ENCODE peak calls at places on chromosomes 11 and 22, in four cellular contexts. L is fibroblast of mammary gland, S is keratinocyte, A is psoas muscle. F is an unnamed sample.

GRCh38 chr11:64924910-64925284 is 408 bp downstream of the PPP2R5B start:
- DNase-seq in L (no peak), S (no peak), A (no peak), F (no peak)

GRCh38 chr11:19728436-19728835 is 15.8 kb downstream of the NAV2 start:
- DNase-seq in A (no peak), S (no peak), L (peak), F (peak)

GRCh38 chr11:59175104-59175503 is 3.2 kb downstream of the DTX4 start:
- DNase-seq in S (no peak), A (no peak), L (no peak), F (no peak)

GRCh38 chr11:122979103-122979814 is 2.4 kb downstream of the BSX start:
- DNase-seq in L (no peak), S (no peak), A (no peak), F (no peak)

GRCh38 chr11:7019500-7020182 is 505 bp downstream of the ZNF214 start:
- DNase-seq in L (peak), A (peak), S (no peak), F (peak)

GRCh38 chr11:104997288-104997687 is 25.7 kb downstream of the CASP5 start:
- DNase-seq in L (peak), A (no peak), S (no peak), F (peak)

GRCh38 chr22:20408891-20409290 is 14.9 kb downstream of the ZNF74 start:
- DNase-seq in S (no peak), A (no peak), L (no peak), F (no peak)

GRCh38 chr22:43404673-43405385 is 7.0 kb upstream of the MPPED1 start:
- DNase-seq in S (peak), A (no peak), L (no peak), F (no peak)

GRCh38 chr11:59102259-59102765 is 4.7 kb upstream of the FAM111B start:
- DNase-seq in S (no peak), L (peak), A (peak), F (peak)

GRCh38 chr11:91978747-91979146 is 245.9 kb upstream of the FAT3 start:
- DNase-seq in A (no peak), L (no peak), S (no peak), F (no peak)

GRCh38 chr11:92707173-92707619 is 262.3 kb upstream of the MTNR1B start:
- DNase-seq in A (no peak), L (no peak), S (peak), F (no peak)

GRCh38 chr11:115112779-115113178 is 391.4 kb downstream of the CADM1 start:
- DNase-seq in S (no peak), A (no peak), L (no peak), F (no peak)

GRCh38 chr22:26461188-26461810 is 22.3 kb downstream of the HPS4 start:
- DNase-seq in A (peak), L (peak), S (no peak), F (peak)

GRCh38 chr22:22910272-22911240 is 22.9 kb downstream of the IGLL5 start:
- DNase-seq in L (no peak), S (no peak), A (no peak), F (no peak)

GRCh38 chr11:20043992-20044391 is 116.3 kb downstream of the DBX1 start:
- DNase-seq in A (no peak), S (no peak), L (no peak), F (no peak)

GRCh38 chr11:42960521-42961088 is 351.2 kb upstream of the API5 start:
- DNase-seq in S (no peak), A (no peak), L (no peak), F (no peak)

GRCh38 chr11:69588270-69588669 is 52.7 kb upstream of the CCND1 start:
- DNase-seq in A (no peak), L (peak), S (peak), F (peak)
- TF ChIP-seq CTCF in A (no peak), L (peak), S (peak), F (peak)

GRCh38 chr11:73322986-73323306 is 14.9 kb downstream of the ARHGEF17 start:
- DNase-seq in S (no peak), L (no peak), A (no peak), F (no peak)
- H3K4me3 ChIP-seq in S (no peak), L (no peak), A (no peak), F (no peak)

GRCh38 chr22:46390652-46391301 is 55.3 kb downstream of the TRMU start:
- DNase-seq in L (peak), S (no peak), A (peak), F (peak)
- TF ChIP-seq CTCF in L (peak), S (peak), A (peak), F (peak)

DNA sequence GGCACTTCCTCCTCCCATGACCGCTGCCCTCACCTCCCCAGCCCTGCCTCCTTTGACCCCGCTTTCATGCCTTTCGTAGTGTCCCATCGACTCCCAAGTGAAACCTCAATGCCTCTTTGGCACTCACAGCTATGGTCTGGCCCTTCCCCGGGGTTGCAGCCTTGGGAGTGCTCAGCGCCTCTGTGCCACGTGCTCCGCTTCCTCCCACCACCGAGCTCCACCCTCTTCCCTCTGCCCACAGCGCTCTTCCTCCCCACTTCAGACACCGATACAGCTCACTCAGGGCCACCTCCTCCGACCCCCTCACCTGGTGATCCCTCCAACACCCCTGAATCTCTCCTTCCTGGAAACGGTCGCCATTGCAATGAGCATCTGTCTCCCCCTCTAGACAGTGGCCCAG is 16.6 kb upstream of the SCGB1A1 start:
- DNase-seq in A (peak), L (peak), S (no peak), F (peak)
- H3K4me3 ChIP-seq in A (no peak), L (no peak), S (no peak), F (no peak)

DNA sequence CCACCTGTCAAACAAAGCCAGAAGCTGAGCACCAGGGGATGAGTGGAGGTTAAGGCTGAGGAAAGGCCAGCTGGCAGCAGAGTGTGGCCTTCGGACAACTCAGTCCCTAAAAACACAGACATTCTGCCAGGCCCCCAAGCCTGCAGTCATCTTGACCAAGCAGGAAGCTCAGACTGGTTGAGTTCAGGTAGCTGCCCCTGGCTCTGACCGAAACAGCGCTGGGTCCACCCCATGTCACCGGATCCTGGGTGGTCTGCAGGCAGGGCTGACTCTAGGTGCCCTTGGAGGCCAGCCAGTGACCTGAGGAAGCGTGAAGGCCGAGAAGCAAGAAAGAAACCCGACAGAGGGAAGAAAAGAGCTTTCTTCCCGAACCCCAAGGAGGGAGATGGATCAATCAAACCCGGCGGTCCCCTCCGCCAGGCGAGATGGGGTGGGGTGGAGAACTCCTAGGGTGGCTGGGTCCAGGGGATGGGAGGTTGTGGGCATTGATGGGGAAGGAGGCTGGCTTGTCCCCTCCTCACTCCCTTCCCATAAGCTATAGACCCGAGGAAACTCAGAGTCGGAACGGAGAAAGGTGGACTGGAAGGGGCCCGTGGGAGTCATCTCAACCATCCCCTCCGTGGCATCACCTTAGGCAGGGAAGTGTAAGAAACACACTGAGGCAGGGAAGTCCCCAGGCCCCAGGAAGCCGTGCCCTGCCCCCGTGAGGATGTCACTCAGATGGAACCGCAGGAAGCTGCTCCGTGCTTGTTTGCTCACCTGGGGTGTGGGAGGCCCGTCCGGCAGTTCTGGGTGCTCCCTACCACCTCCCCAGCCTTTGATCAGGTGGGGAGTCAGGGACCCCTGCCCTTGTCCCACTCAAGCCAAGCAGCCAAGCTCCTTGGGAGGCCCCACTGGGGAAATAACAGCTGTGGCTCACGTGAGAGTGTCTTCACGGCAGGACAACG is 11.7 kb downstream of the CXCR5 start:
- DNase-seq in L (no peak), S (no peak), A (no peak), F (no peak)
- TF ChIP-seq CTCF in L (no peak), S (no peak), A (no peak), F (no peak)

GRCh38 chr11:89612111-89612510 is 98.0 kb upstream of the TRIM77 start:
- DNase-seq in A (no peak), L (no peak), S (no peak), F (no peak)

GRCh38 chr11:89613916-89614315 is 96.2 kb upstream of the TRIM77 start:
- DNase-seq in S (no peak), A (no peak), L (no peak), F (no peak)

GRCh38 chr11:89604281-89604680 is 105.8 kb upstream of the TRIM77 start:
- DNase-seq in S (no peak), A (no peak), L (no peak), F (peak)

DNA sequence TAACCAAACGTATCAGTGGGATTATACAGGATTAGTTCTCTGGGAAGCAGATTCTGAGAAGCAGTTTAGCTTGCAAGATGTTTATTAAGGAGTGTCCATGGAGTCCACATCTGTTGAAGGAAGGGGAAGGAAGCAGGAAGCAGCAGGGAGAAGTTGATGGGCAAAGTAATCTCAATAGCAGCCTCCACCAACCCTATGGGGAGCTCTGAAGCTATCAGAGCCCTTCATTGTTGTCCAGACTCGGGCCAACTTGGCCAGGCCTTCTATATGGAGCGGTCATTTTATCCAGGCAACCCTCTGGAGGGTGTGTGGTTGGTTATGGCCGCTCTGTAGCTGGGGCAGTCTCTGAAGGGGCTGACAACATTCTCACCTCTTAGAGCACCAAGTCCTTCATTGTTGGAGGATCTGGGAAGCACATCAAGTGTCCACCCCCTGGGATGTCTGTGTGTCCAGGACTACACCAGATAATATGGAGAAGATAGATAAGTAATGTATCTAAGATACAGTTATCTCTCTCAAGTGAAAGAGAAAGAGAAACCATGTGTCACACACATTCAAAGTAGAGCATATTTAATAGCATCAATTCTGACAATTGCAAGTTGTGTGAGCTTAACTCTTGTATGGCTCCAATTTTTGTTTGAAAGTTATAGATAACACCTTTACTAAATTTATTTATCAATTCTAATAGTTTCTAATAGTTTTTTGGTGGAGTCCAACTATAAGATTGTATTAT is 101.7 kb upstream of the TRIM77 start:
- DNase-seq in A (no peak), S (no peak), L (no peak), F (no peak)
- H3K4me3 ChIP-seq in A (no peak), S (no peak), L (no peak), F (no peak)

GRCh38 chr11:1693327-1694063 is 3.5 kb upstream of the KRTAP5-6 start:
- DNase-seq in S (no peak), L (peak), A (peak), F (peak)

GRCh38 chr11:1690167-1691026 is 6.6 kb upstream of the KRTAP5-6 start:
- DNase-seq in S (no peak), L (no peak), A (no peak), F (no peak)

GRCh38 chr11:1692708-1693326 is 4.2 kb upstream of the KRTAP5-6 start:
- DNase-seq in L (no peak), S (no peak), A (no peak), F (no peak)

GRCh38 chr11:1691878-1692707 is 4.9 kb upstream of the KRTAP5-6 start:
- DNase-seq in S (no peak), A (no peak), L (no peak), F (no peak)

DNA sequence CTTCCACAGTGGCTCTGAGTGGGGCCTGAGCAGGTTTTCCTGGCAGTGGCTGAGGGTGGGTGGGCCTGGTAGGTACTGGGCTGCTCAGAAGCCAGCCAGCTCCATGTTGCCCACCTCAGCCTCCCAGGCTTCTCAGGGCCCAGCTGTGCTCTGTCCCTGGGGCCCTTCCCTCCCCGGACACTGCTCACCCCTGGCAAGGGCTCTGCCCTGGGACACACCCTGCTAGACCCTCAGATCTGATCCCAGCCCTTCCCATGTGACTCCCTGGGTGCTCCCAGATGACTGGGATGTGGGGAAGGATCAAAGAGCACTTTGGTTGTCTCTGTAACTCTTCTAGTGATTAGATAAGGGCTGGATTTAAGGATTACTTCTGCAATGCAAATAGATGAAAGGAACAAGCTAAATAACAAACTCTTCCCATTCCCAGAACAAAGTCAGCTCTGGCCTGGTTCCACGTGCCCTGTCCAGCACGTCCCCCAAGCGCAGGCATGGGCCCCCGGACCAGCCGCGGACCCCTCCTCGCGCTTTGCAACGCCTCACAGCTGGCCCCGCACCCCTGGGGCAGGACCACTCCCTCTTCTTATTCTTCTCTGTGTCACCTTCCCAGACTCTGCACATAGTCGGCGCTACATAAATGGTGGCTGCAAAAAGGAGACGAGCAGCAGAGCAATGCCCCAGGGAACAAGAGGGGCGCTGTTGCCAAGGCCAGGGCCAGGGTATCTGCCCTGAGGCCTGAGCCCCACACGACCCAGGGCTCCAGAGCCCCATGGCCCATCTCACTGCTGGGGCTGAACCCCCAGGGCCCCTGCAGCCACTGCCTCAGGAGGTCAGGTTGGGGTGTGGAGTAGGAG is 5.7 kb upstream of the KRTAP5-6 start:
- DNase-seq in L (no peak), A (no peak), S (no peak), F (peak)
- TF ChIP-seq CTCF in L (no peak), A (no peak), S (no peak), F (no peak)

F was measured in fibroblast of villous mesenchyme.